ENCODE peak calls at places on chromosomes 13 and 19, in six cellular contexts. J is CD8-positive, alpha-beta T cell; D is MM.1S; E is right cardiac atrium; G is tibial nerve; S is uterus. H is an unnamed sample.

GRCh38 chr19:17982430-17982829 is 15.5 kb downstream of the KCNN1 start:
- DNase-seq in S (no peak), E (no peak), G (no peak), D (no peak), J (no peak), H (no peak)

GRCh38 chr13:73722120-73722519 is 412.1 kb downstream of the KLF12 start:
- DNase-seq in J (no peak), E (no peak), G (no peak), S (no peak), D (no peak), H (peak; percentile 38)

GRCh38 chr19:10551698-10552301 is 8.1 kb downstream of the ATG4D start:
- DNase-seq in D (peak; percentile 54), J (no peak), G (no peak), E (no peak), S (no peak), H (no peak)

GRCh38 chr13:93227906-93228801 is 1.5 kb downstream of the GPC6 start:
- DNase-seq in S (peak; percentile 26), E (peak; percentile 65), G (peak; percentile 22), J (no peak), D (peak; percentile 77), H (peak; percentile 90)

GRCh38 chr13:106095406-106095805 is 440.1 kb downstream of the EFNB2 start:
- DNase-seq in D (no peak), E (no peak), J (no peak), G (no peak), S (no peak), H (no peak)

GRCh38 chr13:33318744-33319143 is 33.2 kb upstream of the STARD13 start:
- DNase-seq in J (no peak), E (no peak), D (no peak), S (no peak), G (no peak), H (no peak)

GRCh38 chr13:108315273-108315672 is 45.8 kb downstream of the TNFSF13B start:
- DNase-seq in D (no peak), G (no peak), E (no peak), S (no peak), J (no peak), H (no peak)

GRCh38 chr13:98447881-98448641 is 128.8 kb downstream of the STK24 start:
- DNase-seq in D (no peak), G (no peak), S (peak; percentile 63), E (peak; percentile 58), J (no peak), H (peak; percentile 48)

GRCh38 chr13:90414691-90415596 is 932.5 kb upstream of the MIR17HG start:
- DNase-seq in S (no peak), D (no peak), E (no peak), G (no peak), J (no peak), H (no peak)

GRCh38 chr13:84487681-84488080 is 605.4 kb upstream of the SLITRK1 start:
- DNase-seq in D (no peak), J (no peak), G (no peak), E (no peak), S (no peak), H (no peak)

GRCh38 chr13:61546911-61547310 is 131.3 kb upstream of the PCDH20 start:
- DNase-seq in J (no peak), G (no peak), E (no peak), D (no peak), S (no peak), H (no peak)

GRCh38 chr19:31286491-31286890 is 62.7 kb downstream of the TSHZ3 start:
- DNase-seq in E (no peak), S (no peak), G (no peak), D (no peak), J (no peak), H (no peak)

GRCh38 chr13:83780201-83780600 is 102.1 kb downstream of the SLITRK1 start:
- DNase-seq in E (no peak), S (no peak), G (no peak), J (no peak), D (peak; percentile 34), H (peak; percentile 43)

GRCh38 chr19:40503300-40503699 is 36.5 kb downstream of the SPTBN4 start:
- DNase-seq in D (no peak), S (no peak), G (no peak), J (no peak), E (no peak), H (no peak)

GRCh38 chr19:49398001-49398615 is 10.1 kb downstream of the KASH5 start:
- DNase-seq in G (no peak), E (no peak), J (no peak), S (no peak), D (no peak), H (no peak)

GRCh38 chr19:29840066-29840950 is 28.5 kb downstream of the CCNE1 start:
- DNase-seq in D (no peak), G (no peak), J (no peak), E (no peak), S (no peak), H (no peak)

GRCh38 chr13:21657538-21657937 is 13.3 kb upstream of the FGF9 start:
- DNase-seq in J (no peak), G (no peak), E (no peak), S (no peak), D (no peak), H (no peak)

GRCh38 chr19:29687244-29687896 is 22.1 kb downstream of the PLEKHF1 start:
- DNase-seq in D (no peak), J (no peak), S (peak; percentile 82), G (no peak), E (peak; percentile 61), H (no peak)

GRCh38 chr19:347946-348861 is 3.6 kb upstream of the MIER2 start:
- DNase-seq in G (no peak), S (no peak), E (no peak), J (no peak), D (no peak), H (no peak)

GRCh38 chr13:41196620-41197019 is 2.3 kb upstream of the KBTBD7 start:
- DNase-seq in E (no peak), G (no peak), S (no peak), J (no peak), D (no peak), H (no peak)

GRCh38 chr13:109344552-109345157 is 441.7 kb downstream of the IRS2 start:
- DNase-seq in G (no peak), J (no peak), S (no peak), E (no peak), D (no peak), H (no peak)

GRCh38 chr19:48934837-48935236 is 1.3 kb downstream of the DHDH start:
- DNase-seq in J (no peak), D (no peak), G (no peak), E (no peak), S (no peak), H (no peak)

GRCh38 chr19:56670961-56671612 is 470 bp downstream of the ZNF835 start:
- DNase-seq in S (no peak), D (no peak), G (no peak), J (no peak), E (no peak), H (no peak)

GRCh38 chr13:43805071-43805468 is 18.3 kb upstream of the ENOX1 start:
- DNase-seq in D (no peak), S (peak; percentile 21), E (no peak), J (no peak), G (no peak), H (peak; percentile 45)

GRCh38 chr19:35090160-35090794 is 25.3 kb upstream of the FXYD3 start:
- DNase-seq in S (peak; percentile 53), J (peak; percentile 4), E (peak; percentile 45), G (peak; percentile 33), D (peak; percentile 16), H (peak; percentile 81)

GRCh38 chr19:16902545-16902944 is 13.7 kb downstream of the F2RL3 start:
- DNase-seq in J (no peak), G (no peak), E (no peak), D (no peak), S (no peak), H (no peak)
- H3K4me1 ChIP-seq in J (peaks cover 13% of the 10 kb centered on the region), G (peaks cover 4% of the 10 kb centered on the region), E (no peaks in the 10 kb centered on the region), D (no peaks in the 10 kb centered on the region), S (no peaks in the 10 kb centered on the region), H (no peaks in the 10 kb centered on the region)

DNA sequence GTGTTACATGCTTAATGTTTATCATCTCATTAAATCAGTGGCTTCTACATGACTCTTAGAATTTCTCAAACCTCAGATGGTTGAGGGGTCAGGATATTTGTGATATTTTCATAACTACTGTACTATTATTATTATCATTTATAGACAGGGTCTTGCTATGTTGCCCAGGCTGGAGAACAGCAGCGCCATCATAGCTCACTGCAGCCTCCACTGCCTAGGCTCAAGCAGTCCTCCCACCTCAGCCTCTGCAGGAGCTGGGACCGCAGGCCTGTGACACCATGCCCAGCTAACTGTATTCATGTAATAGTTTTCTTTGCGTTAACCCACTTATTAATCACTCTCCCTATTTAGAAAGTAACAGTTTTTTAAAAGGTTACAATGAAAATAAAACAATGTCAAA is 9.5 kb downstream of the IER2 start:
- DNase-seq in G (no peak), S (no peak), J (no peak), E (no peak), D (no peak), H (no peak)
- H3K4me1 ChIP-seq in G (peaks cover 37% of the 10 kb centered on the region), S (no peaks in the 10 kb centered on the region), J (peaks cover 66% of the 10 kb centered on the region), E (peaks cover 7% of the 10 kb centered on the region), D (peaks cover 22% of the 10 kb centered on the region), H (peaks cover 35% of the 10 kb centered on the region)

DNA sequence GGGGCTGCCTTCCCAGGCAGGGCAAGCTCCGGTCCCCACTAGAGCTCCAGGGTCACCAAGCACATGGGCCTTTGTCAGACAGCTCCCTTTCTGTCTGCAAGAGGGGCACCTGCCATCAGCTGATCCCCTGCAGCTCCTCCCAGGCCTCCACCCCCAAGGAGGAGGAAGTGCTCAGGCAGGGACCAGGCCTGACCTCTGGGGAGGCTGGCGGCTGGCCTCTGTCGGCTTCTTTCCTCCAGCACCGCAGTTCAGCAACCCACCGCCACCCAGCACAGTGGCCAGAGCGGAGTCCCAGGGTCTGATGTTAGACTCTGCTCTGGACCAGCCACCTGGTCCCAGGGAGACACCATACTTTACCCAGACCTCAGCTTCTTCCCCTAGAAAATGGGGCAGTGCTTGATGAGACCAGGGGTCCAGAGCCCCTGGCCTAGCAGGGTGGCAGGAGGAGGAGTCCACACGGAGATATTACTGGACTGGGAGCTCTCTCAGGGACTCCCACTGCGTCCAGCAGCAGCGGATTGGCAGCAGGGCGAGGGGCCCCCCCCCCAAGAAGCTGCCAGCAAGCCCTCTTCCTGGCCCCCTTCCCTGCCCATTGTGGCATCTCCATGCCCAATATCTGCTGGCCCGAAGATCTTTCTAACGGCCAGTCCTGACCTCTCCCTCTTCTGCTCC is 24.1 kb downstream of the NKPD1 start:
- DNase-seq in E (no peak), D (peak; percentile 56), J (no peak), G (no peak), S (no peak), H (no peak)
- H3K4me1 ChIP-seq in E (peaks cover 1% of the 10 kb centered on the region), D (peaks cover 33% of the 10 kb centered on the region), J (no peaks in the 10 kb centered on the region), G (peaks cover 7% of the 10 kb centered on the region), S (no peaks in the 10 kb centered on the region), H (peaks cover 3% of the 10 kb centered on the region)

GRCh38 chr19:2634960-2635359 is 67.5 kb downstream of the GNG7 start:
- DNase-seq in J (no peak), D (no peak), E (no peak), S (no peak), G (no peak), H (no peak)
- H3K4me1 ChIP-seq in J (peaks cover 27% of the 10 kb centered on the region), D (peaks cover 13% of the 10 kb centered on the region), E (peaks cover 9% of the 10 kb centered on the region), S (no peaks in the 10 kb centered on the region), G (peaks cover 20% of the 10 kb centered on the region), H (peaks cover 3% of the 10 kb centered on the region)

DNA sequence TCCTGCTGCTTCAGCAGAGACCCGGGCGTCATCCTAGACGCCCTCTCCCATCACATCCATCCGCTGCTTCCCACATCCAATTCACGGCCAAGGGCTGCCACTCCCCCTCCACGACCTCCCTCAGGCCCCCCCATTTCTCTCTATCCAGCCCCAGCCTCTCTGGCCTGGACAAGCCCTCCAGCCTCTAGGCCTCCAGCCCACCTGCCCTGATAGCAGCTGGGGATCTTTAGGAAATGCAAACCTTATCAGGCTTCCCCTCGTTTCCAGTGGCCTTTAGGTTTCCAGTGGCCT is 51.6 kb downstream of the PEPD start:
- DNase-seq in D (no peak), S (no peak), G (peak; percentile 5), E (no peak), J (no peak), H (no peak)
- H3K4me1 ChIP-seq in D (no peaks in the 10 kb centered on the region), S (no peaks in the 10 kb centered on the region), G (no peaks in the 10 kb centered on the region), E (no peaks in the 10 kb centered on the region), J (no peaks in the 10 kb centered on the region), H (no peaks in the 10 kb centered on the region)